ENCODE peak calls at places on chromosomes 5 and 9, in nine cellular contexts. One of them, this sample, is unnamed.

GRCh38 chr5:43019293-43019614 is 20.9 kb downstream of the ANXA2R start:
- DNase-seq in dorsolateral prefrontal cortex: no peak
- DNase-seq in MM.1S: no peak
- DNase-seq in astrocyte: no peak
- DNase-seq in substantia nigra: no peak
- DNase-seq in activated T-cell treated with anti-CD3 and anti-CD28 coated beads, Interleukin-2, amount 50 U/mL, for 24 hours: no peak
- DNase-seq in putamen: no peak
- DNase-seq in activated B cell treated with CpG ODN at 0.5 μM for 24 hours: no peak
- DNase-seq in iris pigment epithelial cell: no peak
- DNase-seq in this sample: no peak

GRCh38 chr5:176822041-176822425 is 11.7 kb downstream of the UNC5A start:
- DNase-seq in dorsolateral prefrontal cortex: no peak
- DNase-seq in MM.1S: no peak
- DNase-seq in astrocyte: no peak
- DNase-seq in substantia nigra: no peak
- DNase-seq in activated T-cell treated with anti-CD3 and anti-CD28 coated beads, Interleukin-2, amount 50 U/mL, for 24 hours: no peak
- DNase-seq in putamen: no peak
- DNase-seq in activated B cell treated with CpG ODN at 0.5 μM for 24 hours: no peak
- DNase-seq in iris pigment epithelial cell: no peak
- DNase-seq in this sample: no peak

GRCh38 chr9:104279535-104280215 is 185.6 kb downstream of the SMC2 start:
- DNase-seq in dorsolateral prefrontal cortex: no peak
- DNase-seq in MM.1S: no peak
- DNase-seq in astrocyte: peak
- DNase-seq in substantia nigra: no peak
- DNase-seq in activated T-cell treated with anti-CD3 and anti-CD28 coated beads, Interleukin-2, amount 50 U/mL, for 24 hours: no peak
- DNase-seq in putamen: no peak
- DNase-seq in activated B cell treated with CpG ODN at 0.5 μM for 24 hours: no peak
- DNase-seq in iris pigment epithelial cell: peak
- DNase-seq in this sample: no peak

GRCh38 chr9:136249881-136250559 is 4.4 kb upstream of the QSOX2 start:
- DNase-seq in dorsolateral prefrontal cortex: no peak
- DNase-seq in MM.1S: no peak
- DNase-seq in astrocyte: no peak
- DNase-seq in substantia nigra: no peak
- DNase-seq in activated T-cell treated with anti-CD3 and anti-CD28 coated beads, Interleukin-2, amount 50 U/mL, for 24 hours: no peak
- DNase-seq in putamen: no peak
- DNase-seq in activated B cell treated with CpG ODN at 0.5 μM for 24 hours: no peak
- DNase-seq in iris pigment epithelial cell: no peak
- DNase-seq in this sample: no peak

GRCh38 chr5:40775846-40776657 is 20.3 kb upstream of the TTC33 start:
- DNase-seq in dorsolateral prefrontal cortex: no peak
- DNase-seq in MM.1S: no peak
- DNase-seq in astrocyte: no peak
- DNase-seq in substantia nigra: no peak
- DNase-seq in activated T-cell treated with anti-CD3 and anti-CD28 coated beads, Interleukin-2, amount 50 U/mL, for 24 hours: no peak
- DNase-seq in putamen: no peak
- DNase-seq in activated B cell treated with CpG ODN at 0.5 μM for 24 hours: no peak
- DNase-seq in iris pigment epithelial cell: peak
- DNase-seq in this sample: no peak

GRCh38 chr5:175796536-175797499 is 74.6 kb upstream of the CPLX2 start:
- DNase-seq in dorsolateral prefrontal cortex: peak
- DNase-seq in MM.1S: peak
- DNase-seq in astrocyte: peak
- DNase-seq in substantia nigra: peak
- DNase-seq in activated T-cell treated with anti-CD3 and anti-CD28 coated beads, Interleukin-2, amount 50 U/mL, for 24 hours: peak
- DNase-seq in putamen: peak
- DNase-seq in activated B cell treated with CpG ODN at 0.5 μM for 24 hours: peak
- DNase-seq in iris pigment epithelial cell: peak
- DNase-seq in this sample: peak

GRCh38 chr9:5442400-5443011 is 4.8 kb upstream of the PLGRKT start:
- DNase-seq in dorsolateral prefrontal cortex: no peak
- DNase-seq in MM.1S: peak
- DNase-seq in astrocyte: peak
- DNase-seq in substantia nigra: no peak
- DNase-seq in activated T-cell treated with anti-CD3 and anti-CD28 coated beads, Interleukin-2, amount 50 U/mL, for 24 hours: no peak
- DNase-seq in putamen: peak
- DNase-seq in activated B cell treated with CpG ODN at 0.5 μM for 24 hours: no peak
- DNase-seq in iris pigment epithelial cell: peak
- DNase-seq in this sample: peak

GRCh38 chr9:76594764-76595410 is 135.9 kb downstream of the GCNT1 start:
- DNase-seq in dorsolateral prefrontal cortex: no peak
- DNase-seq in MM.1S: no peak
- DNase-seq in astrocyte: no peak
- DNase-seq in substantia nigra: no peak
- DNase-seq in activated T-cell treated with anti-CD3 and anti-CD28 coated beads, Interleukin-2, amount 50 U/mL, for 24 hours: no peak
- DNase-seq in putamen: no peak
- DNase-seq in activated B cell treated with CpG ODN at 0.5 μM for 24 hours: no peak
- DNase-seq in iris pigment epithelial cell: no peak
- DNase-seq in this sample: no peak

GRCh38 chr5:33939863-33940262 is 3.7 kb downstream of the RXFP3 start:
- DNase-seq in dorsolateral prefrontal cortex: no peak
- DNase-seq in MM.1S: no peak
- DNase-seq in astrocyte: peak
- DNase-seq in substantia nigra: no peak
- DNase-seq in activated T-cell treated with anti-CD3 and anti-CD28 coated beads, Interleukin-2, amount 50 U/mL, for 24 hours: no peak
- DNase-seq in putamen: peak
- DNase-seq in activated B cell treated with CpG ODN at 0.5 μM for 24 hours: no peak
- DNase-seq in iris pigment epithelial cell: peak
- DNase-seq in this sample: no peak

GRCh38 chr5:117615226-117615625 is 1040.6 kb upstream of the SEMA6A start:
- DNase-seq in dorsolateral prefrontal cortex: no peak
- DNase-seq in MM.1S: no peak
- DNase-seq in astrocyte: no peak
- DNase-seq in substantia nigra: no peak
- DNase-seq in activated T-cell treated with anti-CD3 and anti-CD28 coated beads, Interleukin-2, amount 50 U/mL, for 24 hours: no peak
- DNase-seq in putamen: no peak
- DNase-seq in activated B cell treated with CpG ODN at 0.5 μM for 24 hours: no peak
- DNase-seq in iris pigment epithelial cell: no peak
- DNase-seq in this sample: no peak

GRCh38 chr9:137323531-137324331 is 21.7 kb upstream of the NRARP start:
- DNase-seq in dorsolateral prefrontal cortex: no peak
- DNase-seq in MM.1S: no peak
- DNase-seq in astrocyte: no peak
- DNase-seq in substantia nigra: no peak
- DNase-seq in activated T-cell treated with anti-CD3 and anti-CD28 coated beads, Interleukin-2, amount 50 U/mL, for 24 hours: no peak
- DNase-seq in putamen: no peak
- DNase-seq in activated B cell treated with CpG ODN at 0.5 μM for 24 hours: no peak
- DNase-seq in iris pigment epithelial cell: no peak
- DNase-seq in this sample: no peak

GRCh38 chr9:2231831-2232230 is 216.7 kb downstream of the SMARCA2 start:
- DNase-seq in dorsolateral prefrontal cortex: no peak
- DNase-seq in MM.1S: no peak
- DNase-seq in astrocyte: peak
- DNase-seq in substantia nigra: no peak
- DNase-seq in activated T-cell treated with anti-CD3 and anti-CD28 coated beads, Interleukin-2, amount 50 U/mL, for 24 hours: no peak
- DNase-seq in putamen: no peak
- DNase-seq in activated B cell treated with CpG ODN at 0.5 μM for 24 hours: no peak
- DNase-seq in iris pigment epithelial cell: peak
- DNase-seq in this sample: no peak

GRCh38 chr5:54844905-54845566 is 140.4 kb downstream of the ESM1 start:
- DNase-seq in dorsolateral prefrontal cortex: no peak
- DNase-seq in MM.1S: peak
- DNase-seq in astrocyte: peak
- DNase-seq in substantia nigra: no peak
- DNase-seq in activated T-cell treated with anti-CD3 and anti-CD28 coated beads, Interleukin-2, amount 50 U/mL, for 24 hours: no peak
- DNase-seq in putamen: peak
- DNase-seq in activated B cell treated with CpG ODN at 0.5 μM for 24 hours: no peak
- DNase-seq in iris pigment epithelial cell: peak
- DNase-seq in this sample: no peak

GRCh38 chr5:42522783-42523182 is 99.5 kb downstream of the GHR start:
- DNase-seq in dorsolateral prefrontal cortex: no peak
- DNase-seq in MM.1S: no peak
- DNase-seq in astrocyte: no peak
- DNase-seq in substantia nigra: no peak
- DNase-seq in activated T-cell treated with anti-CD3 and anti-CD28 coated beads, Interleukin-2, amount 50 U/mL, for 24 hours: no peak
- DNase-seq in putamen: no peak
- DNase-seq in activated B cell treated with CpG ODN at 0.5 μM for 24 hours: no peak
- DNase-seq in iris pigment epithelial cell: no peak
- DNase-seq in this sample: no peak

GRCh38 chr5:128358826-128359225 is 179.2 kb downstream of the FBN2 start:
- DNase-seq in dorsolateral prefrontal cortex: no peak
- DNase-seq in MM.1S: no peak
- DNase-seq in astrocyte: peak
- DNase-seq in substantia nigra: no peak
- DNase-seq in activated T-cell treated with anti-CD3 and anti-CD28 coated beads, Interleukin-2, amount 50 U/mL, for 24 hours: no peak
- DNase-seq in putamen: no peak
- DNase-seq in activated B cell treated with CpG ODN at 0.5 μM for 24 hours: no peak
- DNase-seq in iris pigment epithelial cell: no peak
- DNase-seq in this sample: no peak

GRCh38 chr5:147558826-147559225 is 49.0 kb upstream of the DPYSL3 start:
- DNase-seq in dorsolateral prefrontal cortex: no peak
- DNase-seq in MM.1S: peak
- DNase-seq in astrocyte: peak
- DNase-seq in substantia nigra: peak
- DNase-seq in activated T-cell treated with anti-CD3 and anti-CD28 coated beads, Interleukin-2, amount 50 U/mL, for 24 hours: no peak
- DNase-seq in putamen: no peak
- DNase-seq in activated B cell treated with CpG ODN at 0.5 μM for 24 hours: no peak
- DNase-seq in iris pigment epithelial cell: peak
- DNase-seq in this sample: no peak

GRCh38 chr5:152237531-152237930 is 167.5 kb downstream of the NMUR2 start:
- DNase-seq in dorsolateral prefrontal cortex: no peak
- DNase-seq in MM.1S: no peak
- DNase-seq in astrocyte: no peak
- DNase-seq in substantia nigra: no peak
- DNase-seq in activated T-cell treated with anti-CD3 and anti-CD28 coated beads, Interleukin-2, amount 50 U/mL, for 24 hours: no peak
- DNase-seq in putamen: no peak
- DNase-seq in activated B cell treated with CpG ODN at 0.5 μM for 24 hours: no peak
- DNase-seq in iris pigment epithelial cell: no peak
- DNase-seq in this sample: no peak

This sample was measured in nucleus accumbens.